ENCODE peak calls at places on chromosomes 4 and X, in four cellular contexts. D, U, X and H are unnamed samples.

GRCh38 chrX:39936886-39937770 is 160.6 kb downstream of the BCOR start:
- DNase-seq in X (no peak), U (no peak), D (no peak), H (peak; percentile 19)

GRCh38 chr4:147985376-147985775 is 253.5 kb downstream of the ARHGAP10 start:
- DNase-seq in D (no peak), X (no peak), U (no peak), H (no peak)

GRCh38 chr4:101252721-101253120 is 94.6 kb downstream of the PPP3CA start:
- DNase-seq in U (peak; percentile 11), D (no peak), X (no peak), H (no peak)

GRCh38 chr4:100649478-100649877 is 131.7 kb upstream of the EMCN start:
- DNase-seq in U (no peak), X (no peak), D (no peak), H (no peak)

GRCh38 chr4:53026233-53026632 is 164.1 kb downstream of the RASL11B start:
- DNase-seq in X (no peak), U (no peak), D (no peak), H (no peak)

GRCh38 chr4:119540249-119540648 is 88.4 kb downstream of the PDE5A start:
- DNase-seq in D (no peak), X (no peak), U (no peak), H (no peak)

GRCh38 chrX:40418413-40419195 is 162.2 kb upstream of the ATP6AP2 start:
- DNase-seq in X (no peak), U (no peak), D (no peak), H (no peak)

GRCh38 chr4:148065069-148065468 is 333.2 kb downstream of the ARHGAP10 start:
- DNase-seq in X (no peak), U (peak; percentile 25), D (no peak), H (no peak)

GRCh38 chrX:2901367-2902036 is 27.6 kb downstream of the ARSD start:
- DNase-seq in D (no peak), X (no peak), U (no peak), H (no peak)

GRCh38 chr4:148946271-148946670 is 504.1 kb upstream of the NR3C2 start:
- DNase-seq in X (no peak), U (no peak), D (no peak), H (no peak)

GRCh38 chr4:163988921-163989320 is 494.4 kb downstream of the TMA16 start:
- DNase-seq in X (no peak), U (no peak), D (no peak), H (peak; percentile 92)

GRCh38 chr4:173450281-173450680 is 51.4 kb upstream of the SCRG1 start:
- DNase-seq in D (no peak), U (no peak), X (no peak), H (no peak)

GRCh38 chrX:66051989-66052388 is 12.1 kb upstream of the VSIG4 start:
- DNase-seq in D (no peak), X (no peak), U (no peak), H (no peak)

GRCh38 chr4:54525602-54526001 is 132.2 kb upstream of the KIT start:
- DNase-seq in X (no peak), U (peak; percentile 98), D (no peak), H (no peak)